ENCODE peak calls at places on chromosomes 1 and 21, in ten cellular contexts. D is testis, R is endothelial cell of umbilical vein, E is upper lobe of right lung, Y is Peyer's patch, U is vagina, Z is lower lobe of right lung, F is pancreas, V is esophagus squamous epithelium, K is A549. O is an unnamed sample. For H3K4me1, the result is how much of the 10 kb centered on the place peaks cover.

GRCh38 chr1:186014370-186015030 is 280.3 kb downstream of the HMCN1 start:
- DNase-seq in D (no peak), R (peak), E (no peak), Y (no peak), U (no peak), Z (no peak), F (no peak), V (no peak), K (no peak), O (no peak)

GRCh38 chr1:96842215-96842614 is 120.6 kb downstream of the PTBP2 start:
- DNase-seq in D (no peak), R (no peak), E (no peak), Y (no peak), U (no peak), Z (no peak), F (no peak), V (no peak), K (no peak), O (no peak)

GRCh38 chr1:95207223-95207935 is 26.6 kb upstream of the RWDD3 start:
- DNase-seq in D (no peak), R (no peak), E (no peak), Y (no peak), U (no peak), Z (no peak), F (no peak), V (no peak), K (no peak), O (no peak)

GRCh38 chr21:36700295-36700960 is 1.5 kb downstream of the SIM2 start:
- DNase-seq in D (no peak), R (no peak), E (no peak), Y (no peak), U (no peak), Z (no peak), F (no peak), V (no peak), K (no peak), O (no peak)

GRCh38 chr1:15034656-15035055 is 118.9 kb upstream of the TMEM51 start:
- DNase-seq in D (no peak), R (no peak), E (no peak), Y (no peak), U (no peak), Z (no peak), F (no peak), V (no peak), K (no peak), O (no peak)

GRCh38 chr21:41321211-41321907 is 4.8 kb downstream of the FAM3B start:
- DNase-seq in D (no peak), R (no peak), E (no peak), Y (no peak), U (no peak), Z (no peak), F (no peak), V (no peak), K (no peak), O (no peak)

GRCh38 chr21:36589352-36589971 is 109.5 kb upstream of the SIM2 start:
- DNase-seq in D (peak), R (peak), E (no peak), Y (no peak), U (no peak), Z (peak), F (peak), V (no peak), K (no peak), O (no peak)

GRCh38 chr1:186930248-186930647 is 101.5 kb downstream of the PLA2G4A start:
- DNase-seq in D (no peak), R (no peak), E (no peak), Y (no peak), U (no peak), Z (no peak), F (no peak), V (no peak), K (no peak), O (no peak)

GRCh38 chr1:67948155-67949075 is 102.0 kb downstream of the DIRAS3 start:
- DNase-seq in D (no peak), R (no peak), E (no peak), Y (no peak), U (no peak), Z (no peak), F (no peak), V (no peak), K (no peak), O (no peak)

GRCh38 chr1:224264321-224264720 is 65.7 kb downstream of the NVL start:
- DNase-seq in D (no peak), R (no peak), E (no peak), Y (no peak), U (no peak), Z (no peak), F (no peak), V (no peak), K (no peak), O (no peak)

GRCh38 chr1:21149430-21149861 is 27.3 kb downstream of the EIF4G3 start:
- DNase-seq in D (no peak), R (peak), E (no peak), Y (no peak), U (no peak), Z (no peak), F (no peak), V (no peak), K (peak), O (no peak)

GRCh38 chr1:31632649-31633048 is 12.0 kb downstream of the PEF1 start:
- DNase-seq in D (no peak), R (no peak), E (no peak), Y (no peak), U (no peak), Z (no peak), F (no peak), V (no peak), K (no peak), O (no peak)

GRCh38 chr1:44817307-44817706 is 9.0 kb downstream of the BTBD19 start:
- DNase-seq in D (no peak), R (no peak), E (no peak), Y (no peak), U (no peak), Z (no peak), F (no peak), V (no peak), K (no peak), O (no peak)

GRCh38 chr1:9128520-9129371 is at the start of gene GPR157:
- DNase-seq in D (peak), R (peak), E (peak), Y (peak), U (no peak), Z (peak), F (peak), V (peak), K (peak), O (peak)

GRCh38 chr1:89201489-89201794 is 2.7 kb upstream of the GBP4 start:
- DNase-seq in D (no peak), R (no peak), E (no peak), Y (no peak), U (no peak), Z (no peak), F (no peak), V (no peak), K (no peak), O (no peak)

GRCh38 chr1:51910618-51911017 is 32.1 kb upstream of the NRDC start:
- DNase-seq in D (no peak), R (no peak), E (no peak), Y (no peak), U (no peak), Z (no peak), F (no peak), V (no peak), K (no peak), O (no peak)

GRCh38 chr21:42614391-42614790 is 39.0 kb upstream of the PDE9A start:
- DNase-seq in D (no peak), R (no peak), E (peak), Y (no peak), U (no peak), Z (no peak), F (no peak), V (no peak), K (no peak), O (no peak)

GRCh38 chr1:156705321-156705917 is at the start of gene CRABP2:
- DNase-seq in D (peak), R (peak), E (no peak), Y (no peak), U (no peak), Z (peak), F (peak), V (no peak), K (no peak), O (no peak)

GRCh38 chr1:65734976-65735375 is 57.7 kb upstream of the PDE4B start:
- DNase-seq in D (no peak), R (no peak), E (no peak), Y (no peak), U (no peak), Z (no peak), F (no peak), V (no peak), K (no peak), O (no peak)

GRCh38 chr1:216914974-216915373 is 191.7 kb upstream of the ESRRG start:
- DNase-seq in D (no peak), R (no peak), E (no peak), Y (no peak), U (no peak), Z (no peak), F (no peak), V (no peak), K (no peak), O (no peak)

GRCh38 chr21:31914472-31914871 is 41.7 kb downstream of the HUNK start:
- DNase-seq in D (no peak), R (no peak), E (no peak), Y (no peak), U (no peak), Z (no peak), F (no peak), V (no peak), K (no peak), O (no peak)

GRCh38 chr1:247112479-247112781 is 8.3 kb upstream of the ZNF669 start:
- DNase-seq in D (no peak), R (no peak), E (no peak), Y (no peak), U (no peak), Z (no peak), F (no peak), V (no peak), K (no peak), O (no peak)

GRCh38 chr1:244214009-244214967 is 163.2 kb downstream of the ZBTB18 start:
- DNase-seq in D (no peak), R (peak), E (no peak), Y (no peak), U (peak), Z (no peak), F (no peak), V (no peak), K (peak), O (no peak)

GRCh38 chr1:207854001-207854400 is 56.9 kb downstream of the CD34 start:
- DNase-seq in D (no peak), R (no peak), E (no peak), Y (no peak), U (no peak), Z (no peak), F (no peak), V (no peak), K (no peak), O (no peak)

GRCh38 chr1:3359346-3360157 is 94.9 kb upstream of the ARHGEF16 start:
- DNase-seq in D (no peak), R (no peak), E (no peak), Y (peak), U (no peak), Z (no peak), F (no peak), V (no peak), K (no peak), O (no peak)

GRCh38 chr1:20727746-20728316 is 4.7 kb downstream of the SH2D5 start:
- DNase-seq in D (peak), R (no peak), E (peak), Y (peak), U (no peak), Z (no peak), F (no peak), V (no peak), K (no peak), O (no peak)

GRCh38 chr1:108047085-108047484 is 82.1 kb upstream of the VAV3 start:
- DNase-seq in D (no peak), R (no peak), E (no peak), Y (no peak), U (no peak), Z (no peak), F (no peak), V (no peak), K (no peak), O (no peak)

GRCh38 chr1:172993640-172994039 is 57.1 kb downstream of the TNFSF18 start:
- DNase-seq in D (no peak), R (no peak), E (no peak), Y (no peak), U (no peak), Z (no peak), F (no peak), V (no peak), K (no peak), O (no peak)
- TF ChIP-seq CTCF in D (no peak), R (no peak), E (no peak), Y (no peak), U (no peak), Z (no peak), F (no peak), V (no peak), K (no peak), O (no peak)

GRCh38 chr1:116984406-116985160 is 17.0 kb upstream of the CD101 start:
- DNase-seq in D (no peak), R (no peak), E (no peak), Y (no peak), U (no peak), Z (no peak), F (no peak), V (no peak), K (no peak), O (no peak)

GRCh38 chr1:116986531-116987255 is 14.9 kb upstream of the CD101 start:
- DNase-seq in D (no peak), R (no peak), E (no peak), Y (no peak), U (no peak), Z (no peak), F (no peak), V (no peak), K (no peak), O (no peak)

GRCh38 chr1:116988908-116989307 is 12.7 kb upstream of the CD101 start:
- DNase-seq in D (no peak), R (no peak), E (no peak), Y (no peak), U (no peak), Z (no peak), F (no peak), V (no peak), K (no peak), O (no peak)

GRCh38 chr1:116988248-116988647 is 13.3 kb upstream of the CD101 start:
- DNase-seq in D (no peak), R (no peak), E (no peak), Y (no peak), U (no peak), Z (no peak), F (no peak), V (no peak), K (no peak), O (no peak)

DNA sequence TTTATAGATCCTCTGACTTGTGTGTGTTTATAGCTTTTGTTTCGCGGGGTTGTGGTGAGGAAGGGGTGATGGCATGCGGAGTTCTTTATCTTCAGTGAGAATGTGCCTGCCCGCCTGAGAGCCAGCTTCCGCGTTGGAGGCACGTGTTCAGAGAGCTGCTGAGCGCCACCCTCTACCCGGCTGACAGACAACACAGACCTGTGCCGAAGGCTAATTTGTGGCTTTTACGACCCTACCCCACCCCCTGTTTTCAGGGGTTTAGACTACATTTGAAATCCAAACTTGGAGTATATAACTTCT is 14.4 kb upstream of the CD101 start:
- DNase-seq in D (no peak), R (no peak), E (no peak), Y (peak), U (no peak), Z (no peak), F (no peak), V (no peak), K (no peak), O (no peak)
- H3K4me1 ChIP-seq in D (under half), R (under half), E (under half), Y (under half), U (under half), Z (under half), F (under half), V (under half), K (under half), O (under half)

GRCh38 chr1:197638316-197638715 is 137.0 kb downstream of the DENND1B start:
- DNase-seq in D (no peak), R (no peak), E (no peak), Y (no peak), U (no peak), Z (no peak), F (no peak), V (no peak), K (no peak), O (no peak)
- H3K27ac ChIP-seq in D (no peak), R (no peak), E (no peak), Y (no peak), U (no peak), Z (no peak), F (no peak), V (no peak), K (no peak), O (no peak)

GRCh38 chr1:54360165-54361005 is 45.8 kb downstream of the SSBP3 start:
- DNase-seq in D (no peak), R (no peak), E (no peak), Y (no peak), U (no peak), Z (no peak), F (no peak), V (no peak), K (no peak), O (no peak)
- TF ChIP-seq CTCF in D (no peak), R (no peak), E (no peak), Y (no peak), U (no peak), Z (no peak), F (no peak), V (no peak), K (no peak), O (no peak)

GRCh38 chr1:62234709-62235108 is 40.1 kb downstream of the L1TD1 start:
- DNase-seq in D (no peak), R (no peak), E (no peak), Y (no peak), U (no peak), Z (no peak), F (no peak), V (no peak), K (no peak), O (no peak)
- H3K4me1 ChIP-seq in D (under half), R (under half), E (under half), Y (under half), U (under half), Z (under half), F (under half), V (under half), K (under half), O (under half)

GRCh38 chr1:230848235-230848634 is 20.1 kb downstream of the C1orf198 start:
- DNase-seq in D (no peak), R (no peak), E (no peak), Y (no peak), U (no peak), Z (no peak), F (no peak), V (no peak), K (no peak), O (no peak)

GRCh38 chr1:230843503-230844309 is 24.6 kb downstream of the C1orf198 start:
- DNase-seq in D (no peak), R (no peak), E (no peak), Y (no peak), U (no peak), Z (no peak), F (no peak), V (no peak), K (no peak), O (no peak)

GRCh38 chr1:230849451-230850194 is 18.7 kb downstream of the C1orf198 start:
- DNase-seq in D (peak), R (peak), E (no peak), Y (no peak), U (no peak), Z (no peak), F (no peak), V (no peak), K (no peak), O (peak)

GRCh38 chr1:230842801-230843200 is 25.5 kb downstream of the C1orf198 start:
- DNase-seq in D (no peak), R (no peak), E (no peak), Y (no peak), U (no peak), Z (no peak), F (no peak), V (no peak), K (no peak), O (no peak)

DNA sequence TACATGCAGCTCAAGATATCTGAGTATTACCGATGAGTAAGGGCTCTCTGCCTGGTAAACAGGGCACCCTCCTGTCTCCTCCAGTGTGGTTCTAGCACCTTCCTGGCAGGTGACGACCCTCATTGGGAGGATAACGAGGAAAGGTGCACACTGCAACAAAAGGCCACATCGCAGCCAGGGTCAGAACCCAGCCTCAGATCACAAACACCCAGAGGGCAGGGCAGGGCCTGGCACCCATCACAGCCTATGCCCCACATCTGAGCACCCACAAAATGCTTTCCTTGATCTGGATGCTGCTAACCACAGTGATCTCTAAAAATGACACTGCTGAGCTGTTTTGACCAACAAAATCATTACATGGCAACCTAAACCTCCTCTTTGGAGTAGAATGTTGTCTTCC is 23.8 kb downstream of the C1orf198 start:
- DNase-seq in D (no peak), R (no peak), E (no peak), Y (no peak), U (no peak), Z (no peak), F (no peak), V (no peak), K (no peak), O (no peak)
- H3K27ac ChIP-seq in D (no peak), R (no peak), E (no peak), Y (no peak), U (no peak), Z (no peak), F (no peak), V (no peak), K (no peak), O (peak)

GRCh38 chr1:29396438-29397255 is 160.3 kb downstream of the PTPRU start:
- DNase-seq in D (peak), R (no peak), E (no peak), Y (no peak), U (peak), Z (no peak), F (no peak), V (no peak), K (no peak), O (no peak)
- TF ChIP-seq CTCF in D (no peak), R (peak), E (no peak), Y (no peak), U (no peak), Z (no peak), F (no peak), V (no peak), K (no peak), O (no peak)

GRCh38 chr1:99710994-99711393 is 55.4 kb downstream of the FRRS1 start:
- DNase-seq in D (no peak), R (no peak), E (no peak), Y (no peak), U (no peak), Z (no peak), F (no peak), V (no peak), K (no peak), O (no peak)

GRCh38 chr1:99717005-99717404 is 49.4 kb downstream of the FRRS1 start:
- DNase-seq in D (no peak), R (no peak), E (no peak), Y (no peak), U (no peak), Z (no peak), F (no peak), V (no peak), K (no peak), O (no peak)

GRCh38 chr1:99707535-99708142 is 58.8 kb downstream of the FRRS1 start:
- DNase-seq in D (peak), R (peak), E (peak), Y (no peak), U (no peak), Z (peak), F (no peak), V (no peak), K (peak), O (peak)

DNA sequence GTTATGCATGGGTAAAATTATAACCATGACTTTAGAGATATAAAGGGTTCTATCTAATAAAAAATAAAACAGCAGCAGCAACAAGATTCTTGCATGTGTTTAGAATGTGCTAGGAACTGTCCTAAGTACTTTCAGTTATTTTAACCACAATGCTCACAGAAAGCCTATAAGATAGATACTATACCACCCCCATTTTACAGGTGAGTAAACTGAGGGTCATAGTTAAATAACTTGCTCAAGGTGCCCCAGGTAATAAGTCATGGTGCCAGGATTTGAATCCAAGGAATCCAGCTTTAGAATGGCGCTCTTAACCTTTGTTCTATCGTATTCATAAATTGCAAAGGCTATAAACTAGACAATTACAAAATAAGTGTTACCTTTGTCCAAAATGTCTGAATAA is 53.4 kb downstream of the FRRS1 start:
- DNase-seq in D (no peak), R (no peak), E (no peak), Y (no peak), U (no peak), Z (no peak), F (no peak), V (no peak), K (no peak), O (no peak)
- H3K4me1 ChIP-seq in D (under half), R (under half), E (under half), Y (under half), U (under half), Z (under half), F (under half), V (under half), K (under half), O (under half)